ENCODE peak calls at places on chromosomes 13 and 19, in nine cellular contexts. Y, O, P, N, G, S, D, B and F are unnamed samples.

GRCh38 chr13:79501538-79502232 is 20.7 kb downstream of the NDFIP2 start:
- DNase-seq in Y (no peak), O (no peak), P (no peak), N (no peak), G (no peak), S (no peak), D (no peak), B (no peak), F (no peak)

GRCh38 chr19:16470911-16471811 is 609 bp downstream of the EPS15L1 start:
- DNase-seq in Y (no peak), O (peak), P (peak), N (no peak), G (peak), S (peak), D (no peak), B (no peak), F (peak)

GRCh38 chr13:29514720-29515310 is 80.7 kb downstream of the SLC7A1 start:
- DNase-seq in Y (no peak), O (no peak), P (no peak), N (no peak), G (no peak), S (no peak), D (no peak), B (no peak), F (no peak)

GRCh38 chr13:70758932-70759331 is 650.7 kb upstream of the KLHL1 start:
- DNase-seq in Y (no peak), O (no peak), P (no peak), N (no peak), G (no peak), S (no peak), D (no peak), B (no peak), F (no peak)

GRCh38 chr13:41791056-41791455 is 169.9 kb downstream of the VWA8 start:
- DNase-seq in Y (no peak), O (no peak), P (no peak), N (peak), G (no peak), S (no peak), D (no peak), B (no peak), F (no peak)

GRCh38 chr13:33230178-33230881 is 55.2 kb downstream of the STARD13 start:
- DNase-seq in Y (no peak), O (no peak), P (no peak), N (peak), G (no peak), S (no peak), D (no peak), B (peak), F (no peak)

GRCh38 chr19:814108-815078 is 7.4 kb downstream of the PLPPR3 start:
- DNase-seq in Y (no peak), O (no peak), P (no peak), N (no peak), G (no peak), S (no peak), D (no peak), B (no peak), F (peak)

GRCh38 chr19:2449019-2449418 is 7.7 kb downstream of the LMNB2 start:
- DNase-seq in Y (no peak), O (no peak), P (no peak), N (no peak), G (no peak), S (no peak), D (no peak), B (no peak), F (no peak)

GRCh38 chr13:51342706-51343105 is 3.2 kb downstream of the SERPINE3 start:
- DNase-seq in Y (no peak), O (no peak), P (no peak), N (peak), G (no peak), S (no peak), D (no peak), B (no peak), F (no peak)

GRCh38 chr19:485583-486236 is 10.6 kb upstream of the MADCAM1 start:
- DNase-seq in Y (no peak), O (no peak), P (peak), N (no peak), G (peak), S (no peak), D (no peak), B (no peak), F (peak)

GRCh38 chr19:33291623-33292534 is 10.5 kb downstream of the CEBPA start:
- DNase-seq in Y (no peak), O (no peak), P (no peak), N (no peak), G (no peak), S (no peak), D (no peak), B (no peak), F (no peak)

GRCh38 chr13:50282016-50282415 is 266.8 kb downstream of the KCNRG start:
- DNase-seq in Y (no peak), O (no peak), P (no peak), N (no peak), G (no peak), S (no peak), D (no peak), B (no peak), F (no peak)

GRCh38 chr19:53037101-53038097 is 7.1 kb upstream of the ERVV-2 start:
- DNase-seq in Y (no peak), O (no peak), P (peak), N (no peak), G (peak), S (peak), D (no peak), B (peak), F (peak)